ENCODE peak calls at places on chromosomes 4 and X, in four cellular contexts. N is Peyer's patch, M is cardiac fibroblast, Q is psoas muscle. I is an unnamed sample.
A peak's percentile ranks its signal among the peaks of the same experiment; 100 is the strongest.

GRCh38 chr4:76883147-76883546 is 14.8 kb downstream of the SOWAHB start:
- DNase-seq in N (no peak), M (peak; percentile 71), Q (no peak), I (peak; percentile 69)

GRCh38 chr4:180665994-180666818 is 1577.0 kb upstream of the TENM3 start:
- DNase-seq in N (peak; percentile 59), M (peak; percentile 61), Q (no peak), I (peak; percentile 50)

GRCh38 chrX:54246866-54247265 is 63.8 kb upstream of the FAM120C start:
- DNase-seq in N (no peak), M (peak; percentile 15), Q (no peak), I (peak; percentile 1)

GRCh38 chrX:2497961-2498780 is 2.6 kb downstream of the DHRSX start:
- DNase-seq in N (peak; percentile 69), M (peak; percentile 29), Q (no peak), I (peak; percentile 30)

GRCh38 chrX:71626576-71626975 is 8.3 kb upstream of the CXCR3 start:
- DNase-seq in N (peak; percentile 59), M (no peak), Q (no peak), I (no peak)

GRCh38 chr4:65669008-65669971 is 999 bp downstream of the EPHA5 start:
- DNase-seq in N (no peak), M (peak; percentile 18), Q (no peak), I (peak; percentile 47)

GRCh38 chrX:20829665-20830481 is 544.3 kb upstream of the CNKSR2 start:
- DNase-seq in N (no peak), M (peak; percentile 80), Q (no peak), I (peak; percentile 66)

GRCh38 chr4:145808021-145808650 is 128.2 kb downstream of the C4orf51 start:
- DNase-seq in N (peak; percentile 50), M (peak; percentile 97), Q (no peak), I (peak; percentile 92)

GRCh38 chr4:124711469-124712416 is 789 bp downstream of the ANKRD50 start:
- DNase-seq in N (peak; percentile 69), M (peak; percentile 80), Q (no peak), I (peak; percentile 81)

GRCh38 chr4:91116861-91117260 is 989.7 kb downstream of the CCSER1 start:
- DNase-seq in N (no peak), M (peak; percentile 8), Q (no peak), I (peak; percentile 42)

GRCh38 chrX:154091678-154092077 is 5.8 kb downstream of the MECP2 start:
- DNase-seq in N (no peak), M (no peak), Q (no peak), I (no peak)

GRCh38 chr4:815464-816146 is 10.3 kb downstream of the CPLX1 start:
- DNase-seq in N (peak; percentile 48), M (no peak), Q (no peak), I (no peak)

GRCh38 chr4:188976644-188977115 is 837.4 kb downstream of the TRIML1 start:
- DNase-seq in N (no peak), M (peak; percentile 45), Q (no peak), I (peak; percentile 21)

GRCh38 chr4:5003372-5003857 is 15.8 kb downstream of the CYTL1 start:
- DNase-seq in N (no peak), M (no peak), Q (no peak), I (no peak)

GRCh38 chrX:16487620-16488380 is 162.2 kb upstream of the S100G start:
- DNase-seq in N (no peak), M (peak; percentile 69), Q (no peak), I (peak; percentile 8)

GRCh38 chr4:112327950-112328349 is 30.8 kb downstream of the ALPK1 start:
- DNase-seq in N (no peak), M (peak; percentile 78), Q (no peak), I (peak; percentile 79)

GRCh38 chr4:105966046-105966445 is 70.8 kb downstream of the NPNT start:
- DNase-seq in N (no peak), M (peak; percentile 22), Q (no peak), I (peak; percentile 63)

GRCh38 chrX:2608638-2609430 is 82.3 kb upstream of the CD99 start:
- DNase-seq in N (peak; percentile 93), M (peak; percentile 77), Q (peak; percentile 86), I (peak; percentile 86)

GRCh38 chr4:188767496-188767895 is 628.3 kb downstream of the TRIML1 start:
- DNase-seq in N (no peak), M (peak; percentile 39), Q (no peak), I (no peak)

GRCh38 chr4:159446266-159446976 is 343.5 kb downstream of the RAPGEF2 start:
- DNase-seq in N (peak; percentile 56), M (peak; percentile 85), Q (no peak), I (peak; percentile 85)

GRCh38 chr4:121034010-121034409 is 38.3 kb downstream of the NDNF start:
- DNase-seq in N (no peak), M (peak; percentile 37), Q (no peak), I (peak; percentile 59)

GRCh38 chrX:101080326-101080725 is 1.6 kb downstream of the TMEM35A start:
- DNase-seq in N (no peak), M (no peak), Q (no peak), I (no peak)

GRCh38 chr4:83255584-83255983 is 29.0 kb downstream of the COQ2 start:
- DNase-seq in N (no peak), M (peak; percentile 81), Q (no peak), I (peak; percentile 76)

GRCh38 chr4:153326513-153326912 is 18.0 kb upstream of the MND1 start:
- DNase-seq in N (no peak), M (peak; percentile 87), Q (no peak), I (peak; percentile 49)

GRCh38 chrX:39675619-39676018 is 422.1 kb downstream of the BCOR start:
- DNase-seq in N (peak; percentile 69), M (peak; percentile 78), Q (peak; percentile 32), I (peak; percentile 25)

GRCh38 chrX:40261955-40262596 is 164.3 kb upstream of the BCOR start:
- DNase-seq in N (no peak), M (peak; percentile 22), Q (no peak), I (peak; percentile 90)

GRCh38 chrX:84155938-84156337 is 32.1 kb downstream of the RPS6KA6 start:
- DNase-seq in N (no peak), M (no peak), Q (no peak), I (no peak)

GRCh38 chr4:88320780-88321373 is 36.5 kb upstream of the PPM1K start:
- DNase-seq in N (peak; percentile 73), M (no peak), Q (no peak), I (peak; percentile 6)

GRCh38 chr4:137200322-137200721 is 332.0 kb downstream of the PCDH18 start:
- DNase-seq in N (no peak), M (no peak), Q (no peak), I (no peak)

GRCh38 chrX:40285876-40286275 is 188.1 kb upstream of the BCOR start:
- DNase-seq in N (no peak), M (no peak), Q (no peak), I (no peak)

GRCh38 chr4:77861500-77861899 is 1.1 kb upstream of the MRPL1 start:
- DNase-seq in N (no peak), M (no peak), Q (no peak), I (no peak)

GRCh38 chrX:69412661-69413060 is 91.5 kb upstream of the NALF2 start:
- DNase-seq in N (no peak), M (no peak), Q (no peak), I (no peak)

GRCh38 chrX:36577006-36577405 is 431.2 kb upstream of the FAM47C start:
- DNase-seq in N (no peak), M (no peak), Q (no peak), I (no peak)

GRCh38 chr4:169707958-169708643 is 49.6 kb downstream of the HPF1 start:
- DNase-seq in N (no peak), M (peak; percentile 79), Q (no peak), I (peak; percentile 67)

GRCh38 chrX:101287402-101287801 is 3.7 kb downstream of the TAF7L start:
- DNase-seq in N (no peak), M (peak; percentile 69), Q (no peak), I (peak; percentile 66)

GRCh38 chr4:83851261-83852084 is 315.6 kb downstream of the GPAT3 start:
- DNase-seq in N (no peak), M (peak; percentile 69), Q (no peak), I (no peak)

GRCh38 chrX:78330068-78330467 is 2.7 kb upstream of the CYSLTR1 start:
- DNase-seq in N (no peak), M (no peak), Q (no peak), I (no peak)

GRCh38 chrX:78330540-78330939 is 3.1 kb upstream of the CYSLTR1 start:
- DNase-seq in N (no peak), M (no peak), Q (no peak), I (no peak)

GRCh38 chrX:78331708-78332107 is 4.3 kb upstream of the CYSLTR1 start:
- DNase-seq in N (no peak), M (no peak), Q (no peak), I (no peak)

GRCh38 chrX:78329486-78329885 is 2.1 kb upstream of the CYSLTR1 start:
- DNase-seq in N (peak; percentile 50), M (no peak), Q (no peak), I (no peak)

DNA sequence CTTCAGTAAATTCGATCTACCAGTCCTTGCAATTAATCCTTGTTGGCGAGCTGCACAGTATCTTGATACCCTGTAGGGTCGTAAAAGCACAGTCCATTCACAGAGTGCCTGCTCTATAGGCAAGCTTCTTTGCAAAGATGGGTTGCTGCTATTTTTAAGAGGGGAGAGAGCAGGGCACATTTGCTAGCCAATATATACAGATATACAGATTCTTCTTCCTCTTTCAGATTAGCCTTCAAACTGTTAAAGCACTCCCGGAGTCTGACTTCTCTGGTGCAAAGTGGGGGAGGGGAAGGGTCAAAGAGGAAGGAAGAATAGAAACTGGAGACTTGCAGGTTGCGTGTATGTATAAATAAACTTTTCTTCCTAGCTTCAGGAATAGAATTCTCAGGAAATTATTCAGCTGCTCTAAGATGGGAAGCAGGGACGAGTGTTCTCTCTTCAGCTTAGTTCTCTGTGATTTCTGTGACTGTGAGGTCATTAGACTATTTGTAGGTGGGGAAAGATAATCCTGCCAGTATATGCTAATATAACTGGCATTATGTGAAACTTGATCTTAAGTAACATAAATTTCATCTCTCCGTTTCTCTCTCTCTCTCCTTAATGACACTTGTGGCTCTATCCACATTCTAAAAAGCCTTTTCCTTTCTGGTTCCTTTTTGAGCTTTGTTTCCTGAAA is at the start of gene CYSLTR1:
- DNase-seq in N (peak; percentile 50), M (no peak), Q (no peak), I (no peak)
- H3K4me3 ChIP-seq in N (peak within 1 kb of the TSS; percentile 35), M (no peak within 1 kb of the TSS), Q (peak within 1 kb of the TSS; percentile 37), I (no peak within 1 kb of the TSS)

DNA sequence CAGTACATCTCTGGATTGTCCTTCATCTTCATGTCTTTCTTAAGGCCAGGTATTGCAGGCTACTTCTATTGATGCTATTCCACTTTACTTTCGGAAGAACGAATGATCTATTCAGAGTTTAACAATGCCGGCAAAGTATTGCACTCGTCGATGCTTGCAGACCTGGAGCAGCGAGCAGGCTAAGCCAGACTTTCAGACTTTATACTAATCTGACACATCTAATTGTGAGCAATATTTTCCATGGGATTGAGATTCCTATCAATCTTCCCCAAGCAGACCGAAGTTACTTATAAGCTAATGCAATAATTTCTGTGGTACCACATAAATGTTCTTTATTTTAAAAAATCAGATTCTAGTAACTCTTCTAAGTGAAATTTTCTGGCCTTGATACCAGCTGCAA is 1.6 kb downstream of the EMCN start:
- DNase-seq in N (no peak), M (no peak), Q (no peak), I (no peak)
- H3K4me3 ChIP-seq in N (no peak overlapping the region), M (no peak overlapping the region), Q (peak overlapping the region; percentile 61), I (no peak overlapping the region)

GRCh38 chr4:44684648-44685047 is 6.4 kb downstream of the GUF1 start:
- DNase-seq in N (no peak), M (no peak), Q (no peak), I (no peak)
- H3K4me3 ChIP-seq in N (no peak overlapping the region), M (no peak overlapping the region), Q (no peak overlapping the region), I (no peak overlapping the region)

DNA sequence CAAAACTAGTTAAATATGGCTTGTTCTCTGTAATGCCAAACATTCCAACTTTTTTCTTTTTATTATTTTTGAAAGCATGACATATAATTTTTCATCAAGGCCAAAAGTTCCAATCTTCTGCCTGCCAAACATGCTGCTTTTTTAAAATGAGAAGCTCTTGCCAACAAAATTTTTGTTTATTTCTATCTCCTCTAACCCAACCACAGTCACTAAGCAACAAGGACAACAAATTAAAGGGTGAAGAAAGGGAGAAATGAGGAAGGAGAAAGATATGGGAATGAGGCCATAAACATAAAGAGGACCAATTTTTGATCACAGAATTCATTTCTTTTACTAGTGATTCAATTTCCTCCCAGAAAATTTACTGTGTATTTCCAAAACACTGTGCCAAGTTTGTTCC is 537.0 kb upstream of the DIAPH2 start:
- DNase-seq in N (no peak), M (no peak), Q (no peak), I (peak; percentile 1)
- H3K4me3 ChIP-seq in N (no peak overlapping the region), M (no peak overlapping the region), Q (no peak overlapping the region), I (no peak overlapping the region)

I was measured in fibroblast of pulmonary artery.